ENCODE peak calls at places on chromosomes 13 and 19, in seven cellular contexts. One of them, this sample, is unnamed. For H3K4me1, the result is how much of the 10 kb centered on the place peaks cover.

GRCh38 chr19:50512112-50512998 is 1.4 kb downstream of the ASPDH start:
- DNase-seq in heart left ventricle: peak
- DNase-seq in left ventricle myocardium inferior: no peak
- DNase-seq in IMR-90: no peak
- DNase-seq in tibial artery: no peak
- DNase-seq in heart right ventricle: no peak
- DNase-seq in endodermal cell: no peak
- DNase-seq in this sample: peak

GRCh38 chr19:29292562-29292961 is 79.6 kb upstream of the UQCRFS1 start:
- DNase-seq in heart left ventricle: no peak
- DNase-seq in left ventricle myocardium inferior: no peak
- DNase-seq in IMR-90: no peak
- DNase-seq in tibial artery: no peak
- DNase-seq in heart right ventricle: no peak
- DNase-seq in endodermal cell: no peak
- DNase-seq in this sample: no peak

GRCh38 chr13:27283906-27284523 is 13.4 kb downstream of the RASL11A start:
- DNase-seq in heart left ventricle: no peak
- DNase-seq in left ventricle myocardium inferior: no peak
- DNase-seq in IMR-90: no peak
- DNase-seq in tibial artery: peak
- DNase-seq in heart right ventricle: no peak
- DNase-seq in endodermal cell: no peak
- DNase-seq in this sample: peak

GRCh38 chr19:10516064-10516385 is 1.2 kb downstream of the S1PR5 start:
- DNase-seq in heart left ventricle: no peak
- DNase-seq in left ventricle myocardium inferior: no peak
- DNase-seq in IMR-90: no peak
- DNase-seq in tibial artery: no peak
- DNase-seq in heart right ventricle: no peak
- DNase-seq in endodermal cell: no peak
- DNase-seq in this sample: no peak

GRCh38 chr13:31409678-31410356 is 210.0 kb downstream of the B3GLCT start:
- DNase-seq in heart left ventricle: no peak
- DNase-seq in left ventricle myocardium inferior: no peak
- DNase-seq in IMR-90: no peak
- DNase-seq in tibial artery: no peak
- DNase-seq in heart right ventricle: no peak
- DNase-seq in endodermal cell: no peak
- DNase-seq in this sample: no peak

GRCh38 chr13:113548171-113548641 is 36.3 kb upstream of the TFDP1 start:
- DNase-seq in heart left ventricle: peak
- DNase-seq in left ventricle myocardium inferior: no peak
- DNase-seq in IMR-90: no peak
- DNase-seq in tibial artery: no peak
- DNase-seq in heart right ventricle: no peak
- DNase-seq in endodermal cell: peak
- DNase-seq in this sample: no peak

GRCh38 chr13:78867655-78868054 is 208.7 kb upstream of the OBI1 start:
- DNase-seq in heart left ventricle: no peak
- DNase-seq in left ventricle myocardium inferior: no peak
- DNase-seq in IMR-90: no peak
- DNase-seq in tibial artery: no peak
- DNase-seq in heart right ventricle: no peak
- DNase-seq in endodermal cell: no peak
- DNase-seq in this sample: no peak

GRCh38 chr19:1837625-1838105 is 10.6 kb downstream of the REXO1 start:
- DNase-seq in heart left ventricle: no peak
- DNase-seq in left ventricle myocardium inferior: peak
- DNase-seq in IMR-90: no peak
- DNase-seq in tibial artery: no peak
- DNase-seq in heart right ventricle: no peak
- DNase-seq in endodermal cell: peak
- DNase-seq in this sample: no peak

GRCh38 chr19:51688665-51689571 is 4.2 kb upstream of the SPACA6 start:
- DNase-seq in heart left ventricle: peak
- DNase-seq in left ventricle myocardium inferior: peak
- DNase-seq in IMR-90: peak
- DNase-seq in tibial artery: peak
- DNase-seq in heart right ventricle: peak
- DNase-seq in endodermal cell: peak
- DNase-seq in this sample: peak

GRCh38 chr13:76527041-76527440 is 359.2 kb downstream of the KCTD12 start:
- DNase-seq in heart left ventricle: no peak
- DNase-seq in left ventricle myocardium inferior: no peak
- DNase-seq in IMR-90: peak
- DNase-seq in tibial artery: no peak
- DNase-seq in heart right ventricle: no peak
- DNase-seq in endodermal cell: no peak
- DNase-seq in this sample: no peak

GRCh38 chr19:48985711-48986110 is 7.4 kb downstream of the GYS1 start:
- DNase-seq in heart left ventricle: no peak
- DNase-seq in left ventricle myocardium inferior: no peak
- DNase-seq in IMR-90: no peak
- DNase-seq in tibial artery: no peak
- DNase-seq in heart right ventricle: no peak
- DNase-seq in endodermal cell: no peak
- DNase-seq in this sample: no peak

GRCh38 chr19:43741075-43741840 is 13.5 kb downstream of the SMG9 start:
- DNase-seq in heart left ventricle: no peak
- DNase-seq in left ventricle myocardium inferior: no peak
- DNase-seq in IMR-90: no peak
- DNase-seq in tibial artery: no peak
- DNase-seq in heart right ventricle: no peak
- DNase-seq in endodermal cell: no peak
- DNase-seq in this sample: no peak

GRCh38 chr13:21668665-21669599 is 1.9 kb upstream of the FGF9 start:
- DNase-seq in heart left ventricle: peak
- DNase-seq in left ventricle myocardium inferior: no peak
- DNase-seq in IMR-90: peak
- DNase-seq in tibial artery: peak
- DNase-seq in heart right ventricle: no peak
- DNase-seq in endodermal cell: peak
- DNase-seq in this sample: peak

GRCh38 chr13:27666951-27667350 is 45.3 kb downstream of the POLR1D start:
- DNase-seq in heart left ventricle: no peak
- DNase-seq in left ventricle myocardium inferior: no peak
- DNase-seq in IMR-90: no peak
- DNase-seq in tibial artery: no peak
- DNase-seq in heart right ventricle: no peak
- DNase-seq in endodermal cell: no peak
- DNase-seq in this sample: no peak

GRCh38 chr19:35966771-35967170 is 28.2 kb upstream of the SDHAF1 start:
- DNase-seq in heart left ventricle: no peak
- DNase-seq in left ventricle myocardium inferior: no peak
- DNase-seq in IMR-90: no peak
- DNase-seq in tibial artery: no peak
- DNase-seq in heart right ventricle: no peak
- DNase-seq in endodermal cell: no peak
- DNase-seq in this sample: no peak

GRCh38 chr19:57269515-57270250 is 10.6 kb upstream of the ZNF460 start:
- DNase-seq in heart left ventricle: no peak
- DNase-seq in left ventricle myocardium inferior: no peak
- DNase-seq in IMR-90: peak
- DNase-seq in tibial artery: no peak
- DNase-seq in heart right ventricle: no peak
- DNase-seq in endodermal cell: no peak
- DNase-seq in this sample: no peak

GRCh38 chr13:21657538-21657937 is 13.3 kb upstream of the FGF9 start:
- DNase-seq in heart left ventricle: no peak
- DNase-seq in left ventricle myocardium inferior: no peak
- DNase-seq in IMR-90: peak
- DNase-seq in tibial artery: no peak
- DNase-seq in heart right ventricle: no peak
- DNase-seq in endodermal cell: no peak
- DNase-seq in this sample: no peak

GRCh38 chr13:58056411-58056810 is 424.9 kb downstream of the PCDH17 start:
- DNase-seq in heart left ventricle: no peak
- DNase-seq in left ventricle myocardium inferior: no peak
- DNase-seq in IMR-90: no peak
- DNase-seq in tibial artery: no peak
- DNase-seq in heart right ventricle: no peak
- DNase-seq in endodermal cell: no peak
- DNase-seq in this sample: no peak

GRCh38 chr19:34135401-34135800 is 36.9 kb upstream of the LSM14A start:
- DNase-seq in heart left ventricle: no peak
- DNase-seq in left ventricle myocardium inferior: no peak
- DNase-seq in IMR-90: no peak
- DNase-seq in tibial artery: no peak
- DNase-seq in heart right ventricle: no peak
- DNase-seq in endodermal cell: no peak
- DNase-seq in this sample: no peak

GRCh38 chr13:40371531-40372125 is 294.8 kb downstream of the FOXO1 start:
- DNase-seq in heart left ventricle: no peak
- DNase-seq in left ventricle myocardium inferior: no peak
- DNase-seq in IMR-90: no peak
- DNase-seq in tibial artery: no peak
- DNase-seq in heart right ventricle: no peak
- DNase-seq in endodermal cell: peak
- DNase-seq in this sample: no peak

GRCh38 chr13:27176772-27177171 is 5.2 kb upstream of the USP12 start:
- DNase-seq in heart left ventricle: no peak
- DNase-seq in left ventricle myocardium inferior: no peak
- DNase-seq in IMR-90: no peak
- DNase-seq in tibial artery: no peak
- DNase-seq in heart right ventricle: no peak
- DNase-seq in endodermal cell: no peak
- DNase-seq in this sample: no peak

DNA sequence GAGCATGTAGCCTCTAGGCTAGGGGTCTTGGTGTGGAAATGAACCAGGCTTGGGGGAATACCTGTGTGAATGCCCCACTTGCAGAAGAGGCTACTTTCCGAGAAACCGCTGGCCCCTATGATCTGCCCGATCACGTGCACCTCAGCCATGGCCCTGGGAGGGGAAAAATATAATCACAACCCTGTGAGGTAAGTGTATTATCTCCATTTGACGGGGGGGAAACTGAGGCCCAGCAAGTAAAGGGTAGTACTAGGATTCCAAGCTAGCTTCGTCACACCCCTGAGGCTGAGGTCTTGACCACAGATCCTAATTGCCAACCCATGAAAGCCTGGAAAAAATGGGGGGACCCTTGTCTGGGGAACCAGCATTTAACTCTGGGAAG is 587 bp downstream of the B9D2 start:
- DNase-seq in heart left ventricle: no peak
- DNase-seq in left ventricle myocardium inferior: no peak
- DNase-seq in IMR-90: no peak
- DNase-seq in tibial artery: no peak
- DNase-seq in heart right ventricle: no peak
- DNase-seq in endodermal cell: no peak
- DNase-seq in this sample: no peak
- H3K4me1 ChIP-seq in heart left ventricle: half or more
- H3K4me1 ChIP-seq in left ventricle myocardium inferior: under half
- H3K4me1 ChIP-seq in IMR-90: under half
- H3K4me1 ChIP-seq in tibial artery: under half
- H3K4me1 ChIP-seq in heart right ventricle: under half
- H3K4me1 ChIP-seq in endodermal cell: under half
- H3K4me1 ChIP-seq in this sample: under half

DNA sequence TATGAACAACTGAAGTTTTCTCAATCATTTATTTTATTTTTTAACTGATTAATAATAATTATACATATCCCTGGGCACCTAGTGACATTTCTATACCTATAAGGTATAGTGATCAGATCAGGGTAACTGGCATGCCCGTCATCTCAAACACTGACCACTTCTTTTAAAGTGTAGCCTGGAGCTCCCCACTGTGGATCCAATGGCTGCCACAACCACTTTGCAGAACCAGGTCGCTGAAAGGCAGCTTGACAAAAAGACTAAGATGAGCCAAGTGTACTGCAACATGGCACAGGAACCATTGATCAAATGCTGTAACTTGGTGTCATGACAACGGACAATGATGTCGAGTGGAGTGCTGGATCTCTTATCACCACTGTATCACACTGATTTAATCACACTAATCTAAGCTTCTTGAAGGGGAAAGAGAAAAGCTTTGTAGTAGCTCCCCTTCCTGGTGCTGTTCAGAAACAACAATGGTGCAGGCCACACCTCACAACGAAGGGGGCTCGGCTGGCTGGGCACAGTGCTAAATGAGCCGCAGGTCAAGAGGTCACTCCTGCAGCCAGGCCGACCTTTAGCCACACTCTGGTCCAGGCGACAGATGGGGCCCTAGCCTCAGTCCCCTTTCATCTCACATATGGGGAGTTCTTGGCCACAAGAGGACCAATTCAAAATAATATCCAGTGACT is 2.3 kb upstream of the TNFRSF19 start:
- DNase-seq in heart left ventricle: no peak
- DNase-seq in left ventricle myocardium inferior: no peak
- DNase-seq in IMR-90: no peak
- DNase-seq in tibial artery: no peak
- DNase-seq in heart right ventricle: no peak
- DNase-seq in endodermal cell: peak
- DNase-seq in this sample: no peak
- TF ChIP-seq CTCF in heart left ventricle: peak
- TF ChIP-seq CTCF in left ventricle myocardium inferior: peak
- TF ChIP-seq CTCF in IMR-90: peak
- TF ChIP-seq CTCF in tibial artery: no peak
- TF ChIP-seq CTCF in heart right ventricle: peak
- TF ChIP-seq CTCF in endodermal cell: peak
- TF ChIP-seq CTCF in this sample: no peak

GRCh38 chr19:6452223-6452614 is 7.4 kb downstream of the SLC25A23 start:
- DNase-seq in heart left ventricle: no peak
- DNase-seq in left ventricle myocardium inferior: no peak
- DNase-seq in IMR-90: no peak
- DNase-seq in tibial artery: no peak
- DNase-seq in heart right ventricle: no peak
- DNase-seq in endodermal cell: no peak
- DNase-seq in this sample: no peak

GRCh38 chr19:6453951-6454565 is 5.5 kb downstream of the SLC25A23 start:
- DNase-seq in heart left ventricle: no peak
- DNase-seq in left ventricle myocardium inferior: no peak
- DNase-seq in IMR-90: no peak
- DNase-seq in tibial artery: no peak
- DNase-seq in heart right ventricle: no peak
- DNase-seq in endodermal cell: no peak
- DNase-seq in this sample: no peak

GRCh38 chr19:6452899-6453298 is 6.7 kb downstream of the SLC25A23 start:
- DNase-seq in heart left ventricle: no peak
- DNase-seq in left ventricle myocardium inferior: no peak
- DNase-seq in IMR-90: no peak
- DNase-seq in tibial artery: no peak
- DNase-seq in heart right ventricle: no peak
- DNase-seq in endodermal cell: no peak
- DNase-seq in this sample: no peak

GRCh38 chr19:6450166-6450565 is 9.4 kb downstream of the SLC25A23 start:
- DNase-seq in heart left ventricle: no peak
- DNase-seq in left ventricle myocardium inferior: no peak
- DNase-seq in IMR-90: no peak
- DNase-seq in tibial artery: no peak
- DNase-seq in heart right ventricle: no peak
- DNase-seq in endodermal cell: no peak
- DNase-seq in this sample: no peak

GRCh38 chr19:6451583-6452222 is 7.9 kb downstream of the SLC25A23 start:
- DNase-seq in heart left ventricle: no peak
- DNase-seq in left ventricle myocardium inferior: no peak
- DNase-seq in IMR-90: no peak
- DNase-seq in tibial artery: no peak
- DNase-seq in heart right ventricle: no peak
- DNase-seq in endodermal cell: no peak
- DNase-seq in this sample: no peak
- H3K4me1 ChIP-seq in heart left ventricle: under half
- H3K4me1 ChIP-seq in left ventricle myocardium inferior: under half
- H3K4me1 ChIP-seq in IMR-90: under half
- H3K4me1 ChIP-seq in tibial artery: under half
- H3K4me1 ChIP-seq in heart right ventricle: under half
- H3K4me1 ChIP-seq in endodermal cell: under half
- H3K4me1 ChIP-seq in this sample: under half

GRCh38 chr13:69565334-69565733 is 542.3 kb upstream of the ATXN8OS start:
- DNase-seq in heart left ventricle: no peak
- DNase-seq in left ventricle myocardium inferior: no peak
- DNase-seq in IMR-90: no peak
- DNase-seq in tibial artery: no peak
- DNase-seq in heart right ventricle: no peak
- DNase-seq in endodermal cell: peak
- DNase-seq in this sample: peak
- TF ChIP-seq CTCF in heart left ventricle: no peak
- TF ChIP-seq CTCF in left ventricle myocardium inferior: no peak
- TF ChIP-seq CTCF in IMR-90: no peak
- TF ChIP-seq CTCF in tibial artery: no peak
- TF ChIP-seq CTCF in heart right ventricle: no peak
- TF ChIP-seq CTCF in endodermal cell: peak
- TF ChIP-seq CTCF in this sample: no peak

This sample was measured in mucosa of descending colon.